ENCODE peak calls at places on chromosomes 16 and 17, in six cellular contexts. K is activated gamma-delta T cell treated with Interleukin-2 at 50 U/mL for 16 hours; S is stimulated activated effector memory CD8-positive, alpha-beta T cell treated with anti-CD3 and anti-CD28 coated beads, Interleukin-12 subunit alpha, Interleukin-12 subunit beta, amount 100 ng/mL, for 72 hours; Z is type B pancreatic cell; N is ovary; R is GM03348. Y is an unnamed sample.

GRCh38 chr17:61794792-61795191 is 68.5 kb downstream of the BRIP1 start:
- DNase-seq in S (no peak), K (no peak), Z (no peak), N (no peak), R (no peak), Y (no peak)

GRCh38 chr17:7391307-7391706 is 3.0 kb downstream of the PLSCR3 start:
- DNase-seq in N (no peak), S (no peak), Z (no peak), R (no peak), K (no peak), Y (no peak)

GRCh38 chr17:333626-334396 is 18.8 kb downstream of the RPH3AL start:
- DNase-seq in S (no peak), K (no peak), Z (no peak), R (no peak), N (peak), Y (no peak)

GRCh38 chr17:65055280-65055707 is 1.2 kb downstream of the GNA13 start:
- DNase-seq in S (no peak), Z (no peak), N (no peak), R (no peak), K (peak), Y (no peak)

GRCh38 chr17:13346996-13347762 is 254.6 kb downstream of the HS3ST3A1 start:
- DNase-seq in S (no peak), N (no peak), K (no peak), Z (no peak), R (peak), Y (no peak)

GRCh38 chr17:31825961-31826691 is 32.9 kb downstream of the COPRS start:
- DNase-seq in K (no peak), N (no peak), Z (no peak), R (no peak), S (no peak), Y (peak)

GRCh38 chr16:6035161-6035560 is 937.6 kb upstream of the EEF2KMT start:
- DNase-seq in R (no peak), Z (no peak), N (no peak), K (no peak), S (no peak), Y (no peak)

GRCh38 chr16:86994651-86995171 is 322.5 kb downstream of the C16orf95 start:
- DNase-seq in Z (no peak), N (no peak), R (peak), K (no peak), S (no peak), Y (no peak)

GRCh38 chr17:39097537-39097936 is 53.9 kb downstream of the PLXDC1 start:
- DNase-seq in R (no peak), N (no peak), K (no peak), S (no peak), Z (no peak), Y (no peak)

GRCh38 chr16:4982056-4982867 is 24.1 kb downstream of the SEC14L5 start:
- DNase-seq in Z (no peak), R (no peak), K (no peak), S (no peak), N (no peak), Y (no peak)

GRCh38 chr16:84928679-84929420 is 82.5 kb downstream of the ZDHHC7 start:
- DNase-seq in N (peak), K (no peak), S (no peak), Z (no peak), R (peak), Y (no peak)

GRCh38 chr17:73247728-73248127 is 14.0 kb downstream of the CPSF4L start:
- DNase-seq in Z (no peak), K (no peak), R (no peak), N (no peak), S (no peak), Y (no peak)

GRCh38 chr17:61309857-61310256 is 89.8 kb upstream of the TBX2 start:
- DNase-seq in S (no peak), R (peak), K (no peak), Z (no peak), N (no peak), Y (no peak)

GRCh38 chr17:13230350-13230900 is 212.6 kb upstream of the ELAC2 start:
- DNase-seq in K (no peak), S (no peak), N (no peak), Z (no peak), R (no peak), Y (no peak)

GRCh38 chr17:76005263-76006149 is 4.9 kb downstream of the CDK3 start:
- DNase-seq in K (peak), R (peak), N (peak), S (peak), Z (peak), Y (peak)

GRCh38 chr16:30633526-30633925 is 17.2 kb upstream of the PRR14 start:
- DNase-seq in N (peak), K (no peak), Z (no peak), S (no peak), R (no peak), Y (no peak)

GRCh38 chr17:12575641-12576040 is 90.0 kb upstream of the MYOCD start:
- DNase-seq in Z (no peak), N (no peak), S (no peak), R (no peak), K (no peak), Y (no peak)

GRCh38 chr17:7045492-7046126 is 1.7 kb upstream of the SLC16A11 start:
- DNase-seq in N (no peak), Z (no peak), S (no peak), K (peak), R (peak), Y (no peak)

GRCh38 chr17:28937044-28937729 is 14.1 kb downstream of the PHF12 start:
- DNase-seq in S (no peak), R (no peak), N (no peak), K (no peak), Z (no peak), Y (peak)

Y was measured in left lobe of liver.